ENCODE peak calls at places on chromosomes 12 and 14, in nine cellular contexts. G is colonic mucosa; I is neural progenitor cell; R is ascending aorta; D is CD8-positive, alpha-beta T cell; N is cardiac muscle cell; U is tibial artery; F is PC-3; L is K562. Y is an unnamed sample.

GRCh38 chr12:47894068-47894467 is 10.7 kb downstream of the VDR start:
- DNase-seq in I (no peak), N (no peak), D (no peak), G (peak; percentile 17), L (no peak), R (no peak), U (no peak), F (no peak), Y (no peak)

GRCh38 chr12:7303230-7303629 is 642 bp upstream of the ACSM4 start:
- DNase-seq in R (no peak), F (no peak), L (peak; percentile 69), U (no peak), I (no peak), G (no peak), N (no peak), D (no peak), Y (no peak)

GRCh38 chr14:94342334-94342934 is 19.3 kb upstream of the SERPINA6 start:
- DNase-seq in G (peak; percentile 94), U (peak; percentile 94), D (no peak), N (no peak), L (no peak), I (no peak), F (peak; percentile 93), R (peak; percentile 60), Y (peak; percentile 98)

GRCh38 chr14:101926085-101926484 is 38.3 kb upstream of the DYNC1H1 start:
- DNase-seq in F (no peak), U (no peak), L (peak; percentile 64), D (no peak), G (no peak), I (no peak), R (no peak), N (no peak), Y (no peak)

GRCh38 chr12:92242917-92243316 is 97.3 kb upstream of the BTG1 start:
- DNase-seq in F (no peak), N (no peak), L (no peak), U (no peak), D (no peak), I (no peak), G (no peak), R (no peak), Y (no peak)

GRCh38 chr12:131132118-131132892 is 178.6 kb downstream of the ADGRD1 start:
- DNase-seq in U (peak; percentile 64), R (no peak), I (peak; percentile 91), D (peak; percentile 70), L (peak; percentile 75), F (peak; percentile 69), G (peak; percentile 67), N (peak; percentile 84), Y (no peak)

GRCh38 chr14:92651106-92651792 is 97.2 kb downstream of the LGMN start:
- DNase-seq in R (no peak), I (no peak), U (no peak), F (no peak), L (no peak), G (peak; percentile 35), N (no peak), D (peak; percentile 94), Y (no peak)

GRCh38 chr12:74043343-74043742 is 494.3 kb upstream of the ATXN7L3B start:
- DNase-seq in N (no peak), I (no peak), L (no peak), D (no peak), G (no peak), R (no peak), U (no peak), F (peak; percentile 99), Y (no peak)

GRCh38 chr14:68676511-68676943 is 116.3 kb downstream of the ZFP36L1 start:
- DNase-seq in G (no peak), F (no peak), I (peak; percentile 64), L (no peak), R (no peak), U (no peak), N (no peak), D (no peak), Y (peak; percentile 99)

GRCh38 chr14:30214456-30215090 is 286.9 kb upstream of the PRKD1 start:
- DNase-seq in N (peak; percentile 66), U (no peak), G (no peak), L (peak; percentile 46), I (peak; percentile 72), D (no peak), F (peak; percentile 74), R (no peak), Y (no peak)

GRCh38 chr12:108515916-108516315 is 839 bp downstream of the FICD start:
- DNase-seq in R (no peak), U (no peak), D (no peak), G (no peak), I (no peak), N (no peak), F (peak; percentile 25), L (no peak), Y (no peak)

GRCh38 chr14:62885451-62885850 is 159.8 kb downstream of the KCNH5 start:
- DNase-seq in N (no peak), U (no peak), L (no peak), G (no peak), I (no peak), F (no peak), R (no peak), D (no peak), Y (no peak)

GRCh38 chr12:10184261-10184843 is 5.5 kb downstream of the TMEM52B start:
- DNase-seq in L (no peak), D (no peak), N (no peak), I (no peak), R (no peak), U (no peak), G (no peak), F (no peak), Y (no peak)

GRCh38 chr12:121088208-121088585 is 44.5 kb upstream of the P2RX7 start:
- DNase-seq in I (no peak), G (no peak), U (no peak), F (no peak), R (no peak), N (no peak), D (no peak), L (no peak), Y (no peak)

GRCh38 chr12:121090576-121091125 is 42.0 kb upstream of the P2RX7 start:
- DNase-seq in U (no peak), G (no peak), R (no peak), F (no peak), L (no peak), D (no peak), I (no peak), N (peak; percentile 30), Y (no peak)

GRCh38 chr12:121087467-121088207 is 45.0 kb upstream of the P2RX7 start:
- DNase-seq in F (no peak), I (no peak), D (no peak), L (no peak), R (no peak), N (no peak), G (no peak), U (no peak), Y (no peak)

GRCh38 chr12:121089813-121090430 is 42.8 kb upstream of the P2RX7 start:
- DNase-seq in R (no peak), F (no peak), G (no peak), N (peak; percentile 13), D (no peak), L (no peak), U (no peak), I (no peak), Y (no peak)

GRCh38 chr12:121089031-121089812 is 43.5 kb upstream of the P2RX7 start:
- DNase-seq in D (no peak), R (no peak), G (no peak), L (peak; percentile 38), N (peak; percentile 16), F (no peak), I (no peak), U (no peak), Y (no peak)
- TF ChIP-seq CTCF in D (no peak), R (no peak), G (no peak), L (peak; percentile 43), N (peak; percentile 14), F (peak; percentile 42), I (no peak), U (no peak), Y (no peak)

GRCh38 chr12:70663838-70664237 is 26.6 kb upstream of the PTPRB start:
- DNase-seq in R (no peak), G (no peak), N (no peak), U (no peak), L (no peak), I (no peak), F (no peak), D (no peak), Y (no peak)
- H3K4me3 ChIP-seq in R (no peak overlapping the region), G (no peak overlapping the region), N (no peak overlapping the region), U (no peak overlapping the region), L (peak overlapping the region; percentile 4), I (peak overlapping the region; percentile 39), F (no peak overlapping the region), D (no peak overlapping the region), Y (no peak overlapping the region)

GRCh38 chr12:57072661-57073060 is 5.9 kb downstream of the NEMP1 start:
- DNase-seq in G (no peak), N (no peak), F (no peak), R (no peak), D (no peak), U (no peak), I (no peak), L (no peak), Y (no peak)

GRCh38 chr12:57063991-57064725 is 14.2 kb upstream of the MYO1A start:
- DNase-seq in L (no peak), I (no peak), U (no peak), F (no peak), R (no peak), N (no peak), D (peak; percentile 71), G (no peak), Y (no peak)

GRCh38 chr12:57066245-57066644 is 12.3 kb downstream of the NEMP1 start:
- DNase-seq in D (no peak), N (no peak), L (no peak), R (no peak), F (no peak), I (no peak), G (no peak), U (no peak), Y (no peak)

DNA sequence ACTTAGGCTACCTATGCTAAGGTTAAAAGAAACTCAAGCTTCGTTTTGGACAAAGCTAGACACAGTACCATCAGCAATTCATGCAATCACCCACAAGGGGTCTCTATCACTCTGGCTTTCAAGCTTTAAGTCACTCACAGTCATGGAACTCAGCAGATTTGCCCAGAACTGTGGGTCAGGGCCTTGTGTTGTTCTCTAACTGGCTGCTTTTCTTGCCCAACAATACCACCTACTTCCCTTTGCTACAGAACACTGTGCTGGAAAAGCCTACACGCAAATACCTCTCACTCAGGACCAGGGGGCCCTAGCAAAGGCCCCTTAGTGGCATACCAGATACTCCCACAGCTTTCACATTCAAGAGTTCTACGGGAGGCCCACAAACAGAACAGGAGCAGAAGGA is 9.1 kb downstream of the NEMP1 start:
- DNase-seq in D (peak; percentile 59), N (peak; percentile 82), G (peak; percentile 73), R (peak; percentile 55), I (peak; percentile 87), U (peak; percentile 80), L (peak; percentile 84), F (peak; percentile 80), Y (no peak)
- H3K27ac ChIP-seq in D (no peak overlapping the region), N (peak overlapping the region; percentile 84), G (no peak overlapping the region), R (peak overlapping the region; percentile 85), I (no peak overlapping the region), U (peak overlapping the region; percentile 78), L (no peak overlapping the region), F (no peak overlapping the region), Y (no peak overlapping the region)

GRCh38 chr12:68063900-68064590 is 74.8 kb downstream of the IFNG-AS1 start:
- DNase-seq in I (no peak), N (no peak), U (no peak), G (no peak), F (no peak), D (no peak), R (no peak), L (no peak), Y (no peak)
- TF ChIP-seq CTCF in I (no peak), N (no peak), U (no peak), G (no peak), F (no peak), D (no peak), R (no peak), L (no peak), Y (no peak)

Y was measured in RWPE2.